ENCODE peak calls at places on chromosomes 7 and 10, in six cellular contexts. O, J, S, P, I and U are unnamed samples.

GRCh38 chr10:120069700-120070099 is 177.2 kb downstream of the SEC23IP start:
- DNase-seq in P (no peak), I (no peak), S (no peak), J (no peak), O (no peak), U (no peak)

GRCh38 chr10:93062499-93063216 is 2.1 kb downstream of the CYP26C1 start:
- DNase-seq in S (no peak), J (peak), O (peak), I (no peak), P (no peak), U (no peak)

GRCh38 chr10:13399236-13399635 is 51.1 kb upstream of the SEPHS1 start:
- DNase-seq in I (no peak), S (no peak), J (no peak), O (no peak), P (no peak), U (no peak)

GRCh38 chr7:110156511-110156910 is 934.4 kb upstream of the LRRN3 start:
- DNase-seq in S (no peak), J (no peak), P (no peak), O (no peak), I (no peak), U (no peak)

GRCh38 chr7:123624527-123625183 is 23.0 kb downstream of the ASB15 start:
- DNase-seq in J (peak), I (no peak), S (peak), P (no peak), O (peak), U (no peak)

GRCh38 chr10:133299738-133300137 is 8.9 kb downstream of the TUBGCP2 start:
- DNase-seq in J (no peak), S (no peak), I (no peak), O (no peak), P (no peak), U (no peak)

GRCh38 chr10:62735464-62736188 is 68.9 kb upstream of the ADO start:
- DNase-seq in J (peak), P (no peak), S (no peak), O (no peak), I (no peak), U (no peak)

GRCh38 chr10:35451103-35452016 is 115.1 kb downstream of the CCNY start:
- DNase-seq in I (no peak), S (no peak), P (no peak), O (no peak), J (no peak), U (no peak)

GRCh38 chr7:140564643-140565042 is 76.0 kb downstream of the DENND2A start:
- DNase-seq in O (no peak), I (no peak), J (peak), P (no peak), S (no peak), U (no peak)

GRCh38 chr7:126589068-126589684 is 663.6 kb downstream of the GRM8 start:
- DNase-seq in P (no peak), O (no peak), I (no peak), S (no peak), J (no peak), U (no peak)

GRCh38 chr10:34743804-34744203 is 71.3 kb downstream of the PARD3 start:
- DNase-seq in O (no peak), J (no peak), S (no peak), P (no peak), I (peak), U (no peak)

GRCh38 chr10:80855348-80855971 is 317.8 kb downstream of the SH2D4B start:
- DNase-seq in P (peak), J (no peak), S (no peak), I (no peak), O (no peak), U (no peak)

GRCh38 chr10:132419631-132420468 is 22.9 kb downstream of the PWWP2B start:
- DNase-seq in I (no peak), P (no peak), J (no peak), S (no peak), O (no peak), U (no peak)

GRCh38 chr10:11724938-11725776 is 17.0 kb upstream of the ECHDC3 start:
- DNase-seq in P (peak), J (peak), S (no peak), O (peak), I (peak), U (peak)

GRCh38 chr10:69572159-69573055 is 815 bp downstream of the NEUROG3 start:
- DNase-seq in P (no peak), J (no peak), S (no peak), I (no peak), O (no peak), U (no peak)

GRCh38 chr10:14282271-14282670 is 48.5 kb downstream of the FRMD4A start:
- DNase-seq in O (no peak), I (no peak), J (peak), S (no peak), P (no peak), U (no peak)

GRCh38 chr10:53422223-53422888 is 649.8 kb upstream of the MBL2 start:
- DNase-seq in J (no peak), P (no peak), O (no peak), S (no peak), I (no peak), U (no peak)

GRCh38 chr10:78830062-78830974 is 238.4 kb upstream of the ZMIZ1 start:
- DNase-seq in O (no peak), S (no peak), P (no peak), I (no peak), J (peak), U (no peak)

GRCh38 chr7:3138206-3138605 is 94.5 kb upstream of the CARD11 start:
- DNase-seq in J (no peak), O (no peak), S (no peak), P (no peak), I (no peak), U (no peak)

GRCh38 chr7:10973942-10974716 is 457 bp downstream of the PHF14 start:
- DNase-seq in J (peak), I (peak), P (no peak), O (peak), S (no peak), U (no peak)

GRCh38 chr10:103691723-103692380 is 163.5 kb downstream of the SH3PXD2A start:
- DNase-seq in P (no peak), O (no peak), I (no peak), S (no peak), J (no peak), U (no peak)

GRCh38 chr7:137992738-137993394 is 9.0 kb downstream of the CREB3L2 start:
- DNase-seq in P (no peak), S (no peak), O (peak), I (peak), J (peak), U (peak)

GRCh38 chr10:60820093-60820769 is 42.0 kb downstream of the CDK1 start:
- DNase-seq in S (no peak), O (peak), J (peak), P (no peak), I (no peak), U (no peak)

GRCh38 chr10:86189891-86190290 is 176.7 kb downstream of the GRID1 start:
- DNase-seq in S (no peak), O (no peak), J (no peak), I (no peak), P (no peak), U (no peak)

GRCh38 chr7:152881893-152882292 is 122.3 kb downstream of the ACTR3B start:
- DNase-seq in O (no peak), P (no peak), I (no peak), J (no peak), S (no peak), U (no peak)

GRCh38 chr10:124325998-124326636 is 92.6 kb downstream of the OAT start:
- DNase-seq in J (no peak), S (no peak), O (no peak), I (no peak), P (no peak), U (no peak)